ENCODE peak calls at places on chromosome 6, in eight cellular contexts. One of them, this sample, is unnamed.

GRCh38 chr6:4583026-4583425 is 193.2 kb upstream of the CDYL start:
- DNase-seq in body of pancreas: no peak
- DNase-seq in right lobe of liver: no peak
- DNase-seq in breast epithelium: no peak
- DNase-seq in heart left ventricle: no peak
- DNase-seq in stomach: no peak
- DNase-seq in tibial nerve: no peak
- DNase-seq in IMR-90: no peak
- DNase-seq in this sample: no peak

GRCh38 chr6:89260832-89261231 is 43.7 kb upstream of the GABRR1 start:
- DNase-seq in body of pancreas: peak; percentile 10
- DNase-seq in right lobe of liver: no peak
- DNase-seq in breast epithelium: no peak
- DNase-seq in heart left ventricle: no peak
- DNase-seq in stomach: no peak
- DNase-seq in tibial nerve: no peak
- DNase-seq in IMR-90: no peak
- DNase-seq in this sample: peak; percentile 66

GRCh38 chr6:41441598-41442205 is 104.5 kb upstream of the FOXP4 start:
- DNase-seq in body of pancreas: no peak
- DNase-seq in right lobe of liver: no peak
- DNase-seq in breast epithelium: no peak
- DNase-seq in heart left ventricle: no peak
- DNase-seq in stomach: no peak
- DNase-seq in tibial nerve: no peak
- DNase-seq in IMR-90: no peak
- DNase-seq in this sample: no peak

GRCh38 chr6:22343864-22344263 is 47.0 kb upstream of the PRL start:
- DNase-seq in body of pancreas: no peak
- DNase-seq in right lobe of liver: no peak
- DNase-seq in breast epithelium: no peak
- DNase-seq in heart left ventricle: no peak
- DNase-seq in stomach: no peak
- DNase-seq in tibial nerve: no peak
- DNase-seq in IMR-90: no peak
- DNase-seq in this sample: no peak

GRCh38 chr6:36897629-36898028 is 11.9 kb downstream of the C6orf89 start:
- DNase-seq in body of pancreas: no peak
- DNase-seq in right lobe of liver: no peak
- DNase-seq in breast epithelium: no peak
- DNase-seq in heart left ventricle: no peak
- DNase-seq in stomach: no peak
- DNase-seq in tibial nerve: peak; percentile 41
- DNase-seq in IMR-90: peak; percentile 33
- DNase-seq in this sample: no peak

GRCh38 chr6:45637611-45638257 is 260.0 kb upstream of the SUPT3H start:
- DNase-seq in body of pancreas: no peak
- DNase-seq in right lobe of liver: no peak
- DNase-seq in breast epithelium: no peak
- DNase-seq in heart left ventricle: no peak
- DNase-seq in stomach: no peak
- DNase-seq in tibial nerve: peak; percentile 58
- DNase-seq in IMR-90: no peak
- DNase-seq in this sample: no peak

GRCh38 chr6:52697903-52698302 is 27.0 kb downstream of the TMEM14A start:
- DNase-seq in body of pancreas: no peak
- DNase-seq in right lobe of liver: no peak
- DNase-seq in breast epithelium: no peak
- DNase-seq in heart left ventricle: no peak
- DNase-seq in stomach: no peak
- DNase-seq in tibial nerve: no peak
- DNase-seq in IMR-90: no peak
- DNase-seq in this sample: no peak

GRCh38 chr6:98998103-98998502 is 50.4 kb upstream of the FBXL4 start:
- DNase-seq in body of pancreas: no peak
- DNase-seq in right lobe of liver: no peak
- DNase-seq in breast epithelium: no peak
- DNase-seq in heart left ventricle: no peak
- DNase-seq in stomach: no peak
- DNase-seq in tibial nerve: no peak
- DNase-seq in IMR-90: no peak
- DNase-seq in this sample: no peak

GRCh38 chr6:90028080-90028778 is 134.0 kb downstream of the GJA10 start:
- DNase-seq in body of pancreas: no peak
- DNase-seq in right lobe of liver: no peak
- DNase-seq in breast epithelium: no peak
- DNase-seq in heart left ventricle: no peak
- DNase-seq in stomach: no peak
- DNase-seq in tibial nerve: no peak
- DNase-seq in IMR-90: no peak
- DNase-seq in this sample: no peak

GRCh38 chr6:145247677-145248419 is 487.5 kb downstream of the EPM2A start:
- DNase-seq in body of pancreas: no peak
- DNase-seq in right lobe of liver: no peak
- DNase-seq in breast epithelium: no peak
- DNase-seq in heart left ventricle: no peak
- DNase-seq in stomach: no peak
- DNase-seq in tibial nerve: no peak
- DNase-seq in IMR-90: peak; percentile 98
- DNase-seq in this sample: no peak

GRCh38 chr6:40287296-40287820 is 299.8 kb downstream of the LRFN2 start:
- DNase-seq in body of pancreas: no peak
- DNase-seq in right lobe of liver: no peak
- DNase-seq in breast epithelium: no peak
- DNase-seq in heart left ventricle: no peak
- DNase-seq in stomach: no peak
- DNase-seq in tibial nerve: no peak
- DNase-seq in IMR-90: no peak
- DNase-seq in this sample: no peak

GRCh38 chr6:134391221-134391620 is 73.3 kb upstream of the SGK1 start:
- DNase-seq in body of pancreas: no peak
- DNase-seq in right lobe of liver: no peak
- DNase-seq in breast epithelium: no peak
- DNase-seq in heart left ventricle: no peak
- DNase-seq in stomach: no peak
- DNase-seq in tibial nerve: no peak
- DNase-seq in IMR-90: no peak
- DNase-seq in this sample: no peak

GRCh38 chr6:34305982-34306702 is 57.3 kb upstream of the SMIM29 start:
- DNase-seq in body of pancreas: peak; percentile 21
- DNase-seq in right lobe of liver: peak; percentile 56
- DNase-seq in breast epithelium: no peak
- DNase-seq in heart left ventricle: peak; percentile 66
- DNase-seq in stomach: peak; percentile 61
- DNase-seq in tibial nerve: peak; percentile 52
- DNase-seq in IMR-90: peak; percentile 22
- DNase-seq in this sample: no peak

DNA sequence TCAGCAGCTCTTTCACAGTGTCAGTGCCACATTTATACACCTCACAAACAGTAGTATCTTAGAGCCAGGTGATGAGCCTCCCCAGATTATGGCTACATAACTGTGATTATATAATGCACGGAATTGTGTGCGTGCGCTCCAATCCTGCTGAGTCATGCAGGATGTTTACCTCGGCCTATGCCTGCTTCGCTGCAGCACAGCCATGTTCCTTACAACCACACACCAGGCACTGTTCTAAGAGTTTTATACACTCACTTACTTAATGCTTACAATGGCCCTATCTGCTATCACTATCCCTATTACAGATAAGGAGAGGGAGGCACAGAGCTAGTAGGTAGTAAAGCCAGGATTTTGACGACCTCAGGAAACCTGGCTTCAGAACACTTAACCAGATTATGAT is 7.3 kb downstream of the ZKSCAN3 start:
- DNase-seq in body of pancreas: no peak
- DNase-seq in right lobe of liver: no peak
- DNase-seq in breast epithelium: no peak
- DNase-seq in heart left ventricle: no peak
- DNase-seq in stomach: no peak
- DNase-seq in tibial nerve: no peak
- DNase-seq in IMR-90: peak; percentile 61
- DNase-seq in this sample: peak; percentile 17
- TF ChIP-seq POLR2A in body of pancreas: no peak
- TF ChIP-seq POLR2A in right lobe of liver: no peak
- TF ChIP-seq POLR2A in breast epithelium: no peak
- TF ChIP-seq POLR2A in heart left ventricle: no peak
- TF ChIP-seq POLR2A in stomach: no peak
- TF ChIP-seq POLR2A in tibial nerve: no peak
- TF ChIP-seq POLR2A in IMR-90: no peak
- TF ChIP-seq POLR2A in this sample: no peak

DNA sequence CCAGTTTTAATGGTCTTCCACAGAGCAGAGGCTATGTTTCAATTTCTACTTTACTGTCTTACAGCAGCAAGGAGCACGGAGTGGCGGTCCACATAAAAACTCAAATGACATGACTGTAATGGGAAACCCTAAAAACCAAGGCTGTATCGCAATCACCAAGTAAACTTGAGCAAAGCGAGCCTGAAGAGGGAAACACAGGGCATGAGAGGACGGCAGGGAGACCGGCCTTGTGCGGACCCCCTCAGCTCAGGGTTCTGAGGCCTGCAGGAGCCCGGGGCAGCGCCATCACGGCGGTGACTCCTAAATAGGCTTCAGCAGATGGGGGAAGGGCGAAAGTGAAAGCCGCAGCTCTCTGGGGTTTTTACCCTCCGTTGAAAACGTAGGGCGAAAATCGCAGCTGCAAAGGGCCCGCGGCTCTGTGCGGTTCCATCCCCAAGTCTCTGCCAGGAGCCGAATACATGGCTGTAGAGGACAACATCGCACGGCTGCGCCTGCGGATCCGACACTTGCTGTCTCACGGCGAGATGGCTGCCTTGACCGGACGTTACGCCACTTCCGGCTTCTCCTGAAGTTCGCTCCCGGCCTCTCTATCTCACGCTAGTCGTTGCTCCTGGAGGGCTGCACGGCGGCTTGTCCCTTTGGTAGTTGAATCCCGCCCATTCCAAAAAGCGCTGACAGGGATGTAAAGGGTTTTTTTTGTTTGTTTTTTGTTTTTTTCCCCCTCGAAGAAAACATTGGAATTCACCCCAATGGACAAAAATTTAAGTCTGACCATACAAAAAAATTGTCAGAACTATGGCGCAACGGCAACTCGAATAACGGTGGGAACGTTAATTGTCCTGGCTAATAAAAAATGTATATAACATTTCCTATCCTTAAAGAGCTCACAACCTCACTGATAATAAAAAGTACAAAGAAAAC is at the start of gene PSMB1:
- DNase-seq in body of pancreas: peak; percentile 96
- DNase-seq in right lobe of liver: peak; percentile 95
- DNase-seq in breast epithelium: peak; percentile 90
- DNase-seq in heart left ventricle: peak; percentile 95
- DNase-seq in stomach: peak; percentile 95
- DNase-seq in tibial nerve: peak; percentile 93
- DNase-seq in IMR-90: peak; percentile 96
- DNase-seq in this sample: peak; percentile 94
- TF ChIP-seq POLR2A in body of pancreas: peak; percentile 92
- TF ChIP-seq POLR2A in right lobe of liver: peak; percentile 90
- TF ChIP-seq POLR2A in breast epithelium: peak; percentile 93
- TF ChIP-seq POLR2A in heart left ventricle: peak; percentile 71
- TF ChIP-seq POLR2A in stomach: no peak
- TF ChIP-seq POLR2A in tibial nerve: peak; percentile 87
- TF ChIP-seq POLR2A in IMR-90: peak; percentile 96
- TF ChIP-seq POLR2A in this sample: peak; percentile 96

DNA sequence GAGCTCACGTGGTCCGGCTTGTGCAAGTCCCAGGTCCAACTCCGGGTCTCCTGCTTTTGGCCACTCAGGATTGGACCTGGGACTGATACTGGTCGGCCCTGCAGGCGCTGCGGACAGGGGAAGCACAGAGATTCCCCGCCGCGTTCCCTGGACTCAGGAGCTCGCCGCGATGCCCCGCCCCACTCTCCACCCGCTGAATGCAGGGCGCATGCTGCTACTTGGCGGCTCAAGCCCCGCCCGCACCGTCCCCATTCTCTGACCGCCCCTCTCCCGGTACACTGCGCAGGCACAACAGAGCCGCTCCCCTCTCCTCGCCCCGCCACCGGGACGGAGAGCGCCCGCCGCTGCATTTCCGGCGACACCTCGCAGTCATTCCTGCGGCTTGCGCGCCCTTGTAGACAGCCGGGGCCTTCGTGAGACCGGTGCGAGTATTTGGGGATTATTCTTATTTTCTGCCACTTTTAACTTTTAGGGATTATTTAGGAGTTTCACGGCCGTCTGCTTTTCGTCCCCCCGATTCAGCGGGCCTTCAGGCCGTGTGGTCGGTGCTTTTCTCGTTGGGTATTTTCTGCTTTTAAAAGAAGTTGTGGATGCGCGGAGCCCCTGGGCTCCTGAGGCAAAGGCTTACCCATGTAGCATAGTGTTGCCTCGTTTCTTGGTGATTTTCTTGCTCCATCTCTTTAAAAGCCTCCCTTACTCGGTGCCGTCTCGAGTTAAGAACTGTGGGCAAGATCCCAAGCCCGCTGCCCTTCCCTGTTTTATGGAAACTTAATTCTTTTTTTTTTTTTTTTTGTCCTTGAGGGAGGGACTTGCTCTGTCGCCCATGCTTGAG is at the start of gene TMEM14C:
- DNase-seq in body of pancreas: peak; percentile 99
- DNase-seq in right lobe of liver: peak; percentile 99
- DNase-seq in breast epithelium: peak; percentile 98
- DNase-seq in heart left ventricle: peak; percentile 99
- DNase-seq in stomach: peak; percentile 99
- DNase-seq in tibial nerve: peak; percentile 97
- DNase-seq in IMR-90: peak; percentile 99
- DNase-seq in this sample: peak; percentile 93
- TF ChIP-seq POLR2A in body of pancreas: peak; percentile 93
- TF ChIP-seq POLR2A in right lobe of liver: peak; percentile 94
- TF ChIP-seq POLR2A in breast epithelium: peak; percentile 27
- TF ChIP-seq POLR2A in heart left ventricle: no peak
- TF ChIP-seq POLR2A in stomach: no peak
- TF ChIP-seq POLR2A in tibial nerve: peak; percentile 36
- TF ChIP-seq POLR2A in IMR-90: peak; percentile 89
- TF ChIP-seq POLR2A in this sample: peak; percentile 85

GRCh38 chr6:42984924-42985475 is 630 bp downstream of the PPP2R5D start:
- DNase-seq in body of pancreas: peak; percentile 13
- DNase-seq in right lobe of liver: peak; percentile 33
- DNase-seq in breast epithelium: no peak
- DNase-seq in heart left ventricle: no peak
- DNase-seq in stomach: no peak
- DNase-seq in tibial nerve: no peak
- DNase-seq in IMR-90: no peak
- DNase-seq in this sample: peak; percentile 26

GRCh38 chr6:42988486-42989020 is 4.2 kb downstream of the PPP2R5D start:
- DNase-seq in body of pancreas: no peak
- DNase-seq in right lobe of liver: no peak
- DNase-seq in breast epithelium: no peak
- DNase-seq in heart left ventricle: no peak
- DNase-seq in stomach: no peak
- DNase-seq in tibial nerve: peak; percentile 18
- DNase-seq in IMR-90: peak; percentile 36
- DNase-seq in this sample: no peak

GRCh38 chr6:42987533-42988451 is 3.4 kb downstream of the PPP2R5D start:
- DNase-seq in body of pancreas: no peak
- DNase-seq in right lobe of liver: no peak
- DNase-seq in breast epithelium: no peak
- DNase-seq in heart left ventricle: no peak
- DNase-seq in stomach: no peak
- DNase-seq in tibial nerve: no peak
- DNase-seq in IMR-90: no peak
- DNase-seq in this sample: peak; percentile 30

GRCh38 chr6:42981866-42982265 is 2.5 kb upstream of the PPP2R5D start:
- DNase-seq in body of pancreas: no peak
- DNase-seq in right lobe of liver: no peak
- DNase-seq in breast epithelium: no peak
- DNase-seq in heart left ventricle: no peak
- DNase-seq in stomach: no peak
- DNase-seq in tibial nerve: no peak
- DNase-seq in IMR-90: no peak
- DNase-seq in this sample: no peak

GRCh38 chr6:42984001-42984923 is at the start of gene PPP2R5D:
- DNase-seq in body of pancreas: peak; percentile 99
- DNase-seq in right lobe of liver: peak; percentile 96
- DNase-seq in breast epithelium: peak; percentile 98
- DNase-seq in heart left ventricle: peak; percentile 98
- DNase-seq in stomach: peak; percentile 98
- DNase-seq in tibial nerve: peak; percentile 98
- DNase-seq in IMR-90: peak; percentile 99
- DNase-seq in this sample: peak; percentile 98
- TF ChIP-seq POLR2A in body of pancreas: peak; percentile 95
- TF ChIP-seq POLR2A in right lobe of liver: peak; percentile 85
- TF ChIP-seq POLR2A in breast epithelium: peak; percentile 55
- TF ChIP-seq POLR2A in heart left ventricle: no peak
- TF ChIP-seq POLR2A in stomach: no peak
- TF ChIP-seq POLR2A in tibial nerve: peak; percentile 28
- TF ChIP-seq POLR2A in IMR-90: peak; percentile 80
- TF ChIP-seq POLR2A in this sample: peak; percentile 90